ENCODE peak calls at places on chromosomes 3 and 15, in ten cellular contexts. O is fibroblast of lung; Z is NCI-H460; U is hepatic stellate cell; X is NCI-H146; A is NCI-H2081; B is tibial artery; V is left ventricle myocardium superior; Q is OCI-LY7; F is CD8-positive, alpha-beta memory T cell. P is an unnamed sample.

GRCh38 chr15:97030251-97030650 is 699.8 kb downstream of the NR2F2 start:
- DNase-seq in B (no peak), A (no peak), F (no peak), Q (no peak), X (no peak), U (no peak), O (no peak), V (no peak), Z (no peak), P (no peak)

GRCh38 chr15:27764339-27764738 is 334.8 kb downstream of the OCA2 start:
- DNase-seq in Z (no peak), V (no peak), U (no peak), O (no peak), A (no peak), X (no peak), Q (no peak), F (no peak), B (no peak), P (no peak)

GRCh38 chr15:73391128-73391864 is 22.5 kb upstream of the HCN4 start:
- DNase-seq in F (no peak), Z (no peak), U (no peak), O (no peak), A (no peak), B (peak), V (no peak), X (no peak), Q (no peak), P (no peak)

GRCh38 chr3:67044295-67044694 is 46.2 kb downstream of the KBTBD8 start:
- DNase-seq in B (no peak), F (no peak), V (no peak), Z (no peak), X (no peak), A (peak), Q (no peak), U (peak), O (peak), P (no peak)

GRCh38 chr3:88809993-88810392 is 297.4 kb upstream of the EPHA3 start:
- DNase-seq in B (no peak), Q (no peak), U (no peak), F (no peak), Z (no peak), O (peak), V (no peak), X (no peak), A (no peak), P (no peak)

GRCh38 chr3:11635671-11636371 is 7.9 kb downstream of the VGLL4 start:
- DNase-seq in F (no peak), Z (no peak), O (no peak), U (no peak), X (no peak), A (no peak), Q (no peak), V (no peak), B (no peak), P (no peak)

GRCh38 chr3:126340081-126340511 is 17.1 kb downstream of the KLF15 start:
- DNase-seq in U (peak), Z (no peak), B (peak), X (no peak), A (no peak), O (no peak), V (peak), Q (no peak), F (no peak), P (no peak)

GRCh38 chr3:60574046-60574769 is 677.0 kb downstream of the FHIT start:
- DNase-seq in Q (no peak), V (no peak), A (no peak), B (no peak), X (no peak), F (no peak), O (no peak), Z (no peak), U (no peak), P (no peak)

GRCh38 chr3:129162729-129163579 is 2.1 kb upstream of the ISY1 start:
- DNase-seq in O (no peak), Z (no peak), A (peak), B (no peak), U (no peak), V (no peak), Q (peak), F (no peak), X (no peak), P (peak)

GRCh38 chr15:66885281-66885915 is 180.0 kb upstream of the SMAD3 start:
- DNase-seq in U (no peak), V (no peak), A (no peak), F (no peak), B (peak), Z (no peak), O (no peak), Q (no peak), X (no peak), P (no peak)

P was measured in SJCRH30.